ENCODE peak calls at places on chromosomes 3 and 15, in four cellular contexts. J, G, O and Z are unnamed samples.

GRCh38 chr3:133572158-133573053 is 1.1 kb upstream of the CDV3 start:
- DNase-seq in J (no peak), G (no peak), O (peak; percentile 53), Z (peak; percentile 77)

GRCh38 chr15:80160570-80161156 is 7.9 kb downstream of the FAH start:
- DNase-seq in J (no peak), G (no peak), O (peak; percentile 96), Z (peak; percentile 87)

GRCh38 chr15:62828364-62828763 is 214.2 kb upstream of the TPM1 start:
- DNase-seq in J (no peak), G (no peak), O (no peak), Z (no peak)

GRCh38 chr15:59371458-59372351 is 966 bp downstream of the MYO1E start:
- DNase-seq in J (peak; percentile 66), G (no peak), O (no peak), Z (no peak)

GRCh38 chr15:55276324-55276723 is 13.3 kb downstream of the RAB27A start:
- DNase-seq in J (no peak), G (no peak), O (no peak), Z (no peak)

GRCh38 chr15:69991493-69991892 is 106.2 kb downstream of the TLE3 start:
- DNase-seq in J (peak; percentile 65), G (peak; percentile 38), O (no peak), Z (no peak)

GRCh38 chr3:186216903-186217819 is 108.3 kb upstream of the ETV5 start:
- DNase-seq in J (no peak), G (no peak), O (no peak), Z (no peak)

GRCh38 chr15:36784098-36784670 is 204.8 kb downstream of the CDIN1 start:
- DNase-seq in J (no peak), G (no peak), O (no peak), Z (no peak)

GRCh38 chr3:45964139-45964538 is 20.9 kb downstream of the CXCR6 start:
- DNase-seq in J (no peak), G (no peak), O (no peak), Z (no peak)

GRCh38 chr3:186361612-186362408 is at the start of gene DGKG:
- DNase-seq in J (peak; percentile 59), G (peak; percentile 60), O (no peak), Z (peak; percentile 79)

GRCh38 chr3:134933997-134934396 is 138.9 kb downstream of the EPHB1 start:
- DNase-seq in J (no peak), G (no peak), O (no peak), Z (no peak)

GRCh38 chr3:63976862-63977180 is 46.5 kb downstream of the PSMD6 start:
- DNase-seq in J (no peak), G (no peak), O (no peak), Z (no peak)

GRCh38 chr3:73801444-73801843 is 176.7 kb upstream of the PDZRN3 start:
- DNase-seq in J (no peak), G (no peak), O (peak; percentile 36), Z (no peak)

GRCh38 chr3:196082471-196082971 is 631 bp upstream of the TFRC start:
- DNase-seq in J (no peak), G (no peak), O (peak; percentile 7), Z (no peak)

GRCh38 chr3:16761576-16761975 is 123.2 kb upstream of the PLCL2 start:
- DNase-seq in J (no peak), G (no peak), O (no peak), Z (no peak)

GRCh38 chr15:58535894-58536293 is 104.1 kb downstream of the LIPC start:
- DNase-seq in J (no peak), G (no peak), O (no peak), Z (no peak)

GRCh38 chr3:39124876-39125836 is 17.7 kb downstream of the TTC21A start:
- DNase-seq in J (peak; percentile 26), G (peak; percentile 61), O (peak; percentile 57), Z (no peak)

GRCh38 chr3:80785475-80785874 is 976.0 kb downstream of the GBE1 start:
- DNase-seq in J (peak; percentile 19), G (no peak), O (no peak), Z (peak; percentile 17)

GRCh38 chr3:49158108-49158709 is 7.9 kb downstream of the CCDC71 start:
- DNase-seq in J (peak; percentile 63), G (peak; percentile 65), O (no peak), Z (peak; percentile 62)

GRCh38 chr15:101051291-101052030 is 132.3 kb downstream of the LRRK1 start:
- DNase-seq in J (no peak), G (no peak), O (no peak), Z (no peak)

GRCh38 chr3:123244128-123244527 is 42.4 kb downstream of the SEC22A start:
- DNase-seq in J (no peak), G (no peak), O (no peak), Z (no peak)

GRCh38 chr3:25783661-25784512 is 644 bp upstream of the NGLY1 start:
- DNase-seq in J (peak; percentile 86), G (peak; percentile 86), O (peak; percentile 18), Z (peak; percentile 28)

GRCh38 chr3:77038468-77038927 is 1.4 kb upstream of the ROBO2 start:
- DNase-seq in J (peak; percentile 93), G (peak; percentile 85), O (peak; percentile 85), Z (peak; percentile 78)

GRCh38 chr15:34650177-34650576 is 66.7 kb upstream of the GOLGA8B start:
- DNase-seq in J (no peak), G (no peak), O (peak; percentile 91), Z (no peak)

GRCh38 chr3:124117486-124117885 is 125.6 kb upstream of the ROPN1 start:
- DNase-seq in J (no peak), G (no peak), O (peak; percentile 82), Z (no peak)

GRCh38 chr3:126499401-126499800 is 18.2 kb downstream of the UROC1 start:
- DNase-seq in J (no peak), G (no peak), O (no peak), Z (no peak)

GRCh38 chr15:22881739-22882440 is 43.4 kb downstream of the NIPA2 start:
- DNase-seq in J (no peak), G (no peak), O (no peak), Z (no peak)

GRCh38 chr15:25368855-25369254 is 70.0 kb downstream of the UBE3A start:
- DNase-seq in J (no peak), G (no peak), O (peak; percentile 21), Z (no peak)

GRCh38 chr15:70343961-70344360 is 246.2 kb upstream of the TLE3 start:
- DNase-seq in J (no peak), G (no peak), O (no peak), Z (no peak)

GRCh38 chr15:27828721-27829120 is 270.4 kb downstream of the OCA2 start:
- DNase-seq in J (no peak), G (no peak), O (no peak), Z (no peak)

GRCh38 chr15:83462953-83463433 is 15.9 kb downstream of the SH3GL3 start:
- DNase-seq in J (no peak), G (no peak), O (no peak), Z (no peak)

GRCh38 chr15:87752250-87752951 is 504.1 kb downstream of the NTRK3 start:
- DNase-seq in J (no peak), G (no peak), O (peak; percentile 93), Z (no peak)

GRCh38 chr3:69542265-69543079 is 156.6 kb upstream of the FRMD4B start:
- DNase-seq in J (peak; percentile 88), G (peak; percentile 81), O (no peak), Z (no peak)

DNA sequence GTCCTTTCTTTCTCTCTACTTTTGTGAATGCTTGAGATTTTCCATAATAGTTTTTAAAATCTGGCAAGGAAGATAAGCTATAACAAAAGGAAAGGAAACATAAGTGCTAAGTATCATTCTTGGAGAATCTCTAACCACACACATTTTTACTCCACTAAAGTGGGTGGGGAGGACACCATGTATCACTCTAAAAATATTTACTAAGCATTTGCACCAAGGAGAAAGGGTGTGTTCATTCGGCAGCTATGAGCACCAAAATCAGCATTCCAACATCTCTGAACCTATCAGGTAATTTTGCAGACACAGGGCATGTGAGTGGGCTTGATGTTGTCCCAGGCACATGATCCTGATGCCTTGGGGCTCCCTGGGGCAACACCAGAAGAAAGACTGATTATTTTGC is 5.5 kb downstream of the B4GALT4 start:
- DNase-seq in J (no peak), G (no peak), O (peak; percentile 61), Z (no peak)
- H2AFZ ChIP-seq in J (no peak overlapping the region), G (no peak overlapping the region), O (peak overlapping the region; percentile 68), Z (no peak overlapping the region)

GRCh38 chr15:77795446-77795845 is 162.7 kb upstream of the LINGO1 start:
- DNase-seq in J (peak; percentile 31), G (no peak), O (no peak), Z (no peak)

GRCh38 chr15:77796046-77796729 is 163.5 kb upstream of the LINGO1 start:
- DNase-seq in J (no peak), G (no peak), O (no peak), Z (no peak)

GRCh38 chr15:77798151-77798550 is 165.4 kb upstream of the LINGO1 start:
- DNase-seq in J (no peak), G (no peak), O (no peak), Z (no peak)

GRCh38 chr15:77797270-77797669 is 164.6 kb upstream of the LINGO1 start:
- DNase-seq in J (no peak), G (no peak), O (no peak), Z (peak; percentile 98)

DNA sequence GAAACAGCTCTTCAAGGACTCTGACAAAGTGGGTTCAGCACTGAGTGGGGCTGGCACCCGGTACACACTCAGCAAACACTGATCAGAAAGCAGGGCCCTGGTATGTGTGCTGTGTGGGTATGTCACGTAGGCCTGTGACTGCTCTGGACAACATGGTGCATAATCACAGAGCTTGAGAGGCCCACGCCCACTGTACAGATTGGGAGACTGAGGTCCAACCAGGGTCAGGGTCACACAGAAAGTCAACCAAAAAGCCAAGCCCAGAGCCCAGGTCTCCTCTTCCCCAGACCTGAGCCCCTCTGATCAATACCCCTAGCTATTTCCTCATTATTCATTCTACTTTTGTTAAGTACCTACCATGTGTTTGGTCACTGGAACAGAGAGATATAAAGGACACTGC is 166.1 kb upstream of the LINGO1 start:
- DNase-seq in J (no peak), G (no peak), O (no peak), Z (no peak)
- H3K27me3 ChIP-seq in J (no peaks in the 10 kb centered on the region), G (no peaks in the 10 kb centered on the region), O (peaks cover 28% of the 10 kb centered on the region), Z (no peaks in the 10 kb centered on the region)

DNA sequence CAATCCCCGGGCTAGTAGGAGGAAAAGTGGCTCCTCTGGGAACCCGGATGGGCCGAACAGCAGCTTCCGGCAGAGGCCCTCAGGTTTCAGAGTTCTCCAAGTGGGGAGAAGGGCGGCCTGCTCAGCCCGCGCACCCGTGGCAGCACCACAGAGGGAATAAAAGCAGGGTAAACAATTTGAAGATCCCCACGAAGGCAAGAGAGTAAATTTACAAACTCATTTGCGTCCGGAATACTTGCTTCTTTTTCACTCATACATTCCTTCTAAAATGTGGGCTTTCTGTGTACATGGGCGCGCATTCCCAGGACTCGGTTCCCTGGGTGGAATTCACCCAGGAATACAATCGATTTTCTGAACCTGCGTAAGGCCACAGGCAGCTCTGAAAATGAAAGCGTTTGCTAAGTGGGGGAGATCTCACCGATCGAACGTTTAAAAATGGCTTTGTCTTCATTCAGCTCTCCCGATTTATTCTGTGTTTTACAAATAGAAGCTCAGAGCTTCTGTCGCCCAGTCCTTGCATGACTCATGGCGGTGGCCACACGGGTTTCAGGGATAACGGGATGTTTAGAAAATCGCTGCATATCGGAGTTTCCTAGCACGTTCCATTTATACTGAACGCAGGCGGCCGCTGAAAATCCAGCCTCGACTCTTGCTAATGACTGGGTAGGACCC is 74.0 kb upstream of the POLG start:
- DNase-seq in J (peak; percentile 27), G (no peak), O (peak; percentile 6), Z (no peak)
- H3K4me2 ChIP-seq in J (peak overlapping the region; percentile 64), G (no peak overlapping the region), O (peak overlapping the region; percentile 63), Z (no peak overlapping the region)

DNA sequence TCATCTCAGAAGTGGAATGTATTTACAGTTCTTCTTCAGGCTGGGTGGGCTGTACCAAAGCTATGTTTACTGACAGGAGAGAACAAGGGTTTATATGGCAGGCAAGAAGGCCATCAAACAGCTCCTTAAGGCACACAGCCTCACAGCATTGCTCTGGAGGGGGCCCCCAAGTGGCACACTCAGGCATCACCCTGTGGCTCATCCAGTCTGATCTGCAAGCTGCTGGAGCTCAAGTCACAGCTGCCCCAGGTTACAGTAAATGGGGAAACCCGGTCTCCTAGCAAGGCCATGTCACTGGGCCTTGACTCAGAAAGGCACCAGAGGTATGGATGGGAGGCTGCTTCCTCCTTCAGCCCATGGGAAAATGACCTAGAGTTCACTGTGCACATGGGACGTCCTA is 67.4 kb downstream of the TFG start:
- DNase-seq in J (peak; percentile 23), G (peak; percentile 67), O (peak; percentile 39), Z (no peak)
- H2AFZ ChIP-seq in J (no peak overlapping the region), G (no peak overlapping the region), O (no peak overlapping the region), Z (no peak overlapping the region)